ENCODE peak calls at places on chromosomes 3 and 15, in nine cellular contexts. J, U, R, L, Z, C, T, S and D are unnamed samples.

GRCh38 chr15:92059036-92059970 is 205.8 kb downstream of the SLCO3A1 start:
- DNase-seq in U (no peak), R (no peak), Z (no peak), S (no peak), T (no peak), C (no peak), L (no peak), J (no peak), D (peak)

GRCh38 chr3:18100126-18100525 is 325.0 kb downstream of the SATB1 start:
- DNase-seq in L (no peak), J (no peak), S (no peak), R (no peak), U (no peak), C (no peak), T (no peak), Z (peak), D (peak)

GRCh38 chr3:177491301-177492031 is 294.2 kb upstream of the TBL1XR1 start:
- DNase-seq in Z (no peak), J (no peak), U (no peak), R (no peak), C (no peak), S (no peak), T (no peak), L (no peak), D (peak)

GRCh38 chr3:123286308-123287023 is 84.7 kb downstream of the SEC22A start:
- DNase-seq in L (peak), R (no peak), C (no peak), S (peak), T (no peak), U (no peak), J (no peak), Z (peak), D (peak)

GRCh38 chr3:99859855-99860254 is 42.2 kb downstream of the CMSS1 start:
- DNase-seq in L (no peak), R (no peak), J (no peak), S (no peak), U (peak), Z (peak), C (peak), T (no peak), D (peak)

GRCh38 chr3:133775835-133776234 is 29.6 kb downstream of the TF start:
- DNase-seq in S (no peak), U (no peak), C (no peak), T (no peak), J (no peak), Z (no peak), L (no peak), R (no peak), D (no peak)

GRCh38 chr3:186931487-186932280 is 1.4 kb downstream of the ST6GAL1 start:
- DNase-seq in L (peak), J (no peak), R (peak), C (no peak), S (peak), U (no peak), T (no peak), Z (no peak), D (peak)

GRCh38 chr15:50993598-50993997 is 85.1 kb downstream of the AP4E1 start:
- DNase-seq in T (no peak), Z (peak), R (no peak), U (no peak), L (no peak), C (no peak), J (no peak), S (no peak), D (peak)

GRCh38 chr15:65963911-65964482 is 94.7 kb downstream of the RAB11A start:
- DNase-seq in S (peak), C (no peak), T (no peak), J (no peak), U (no peak), R (no peak), Z (no peak), L (no peak), D (no peak)